ENCODE peak calls at places on chromosomes 7 and 10, in four cellular contexts. F is IMR-90, Y is mesendoderm, O is H1. I is an unnamed sample.

GRCh38 chr7:43757073-43757720 is 1.3 kb upstream of the BLVRA start:
- DNase-seq in F (no peak), Y (no peak), O (no peak), I (no peak)

GRCh38 chr10:89853796-89854195 is 152.4 kb downstream of the KIF20B start:
- DNase-seq in F (no peak), Y (peak), O (peak), I (peak)

GRCh38 chr7:71752171-71752935 is 620.4 kb downstream of the GALNT17 start:
- DNase-seq in F (no peak), Y (peak), O (peak), I (peak)

GRCh38 chr7:24948739-24949138 is 31.2 kb downstream of the OSBPL3 start:
- DNase-seq in F (no peak), Y (no peak), O (no peak), I (no peak)

GRCh38 chr10:90871279-90871760 is 454 bp upstream of the RPP30 start:
- DNase-seq in F (peak), Y (peak), O (no peak), I (peak)

GRCh38 chr10:88553116-88553752 is 29.9 kb downstream of the RNLS start:
- DNase-seq in F (peak), Y (peak), O (no peak), I (no peak)

GRCh38 chr7:41006591-41006990 is 696.3 kb downstream of the INHBA start:
- DNase-seq in F (peak), Y (peak), O (no peak), I (no peak)

GRCh38 chr7:100393233-100393905 is 20.1 kb downstream of the PILRA start:
- DNase-seq in F (no peak), Y (no peak), O (no peak), I (no peak)

GRCh38 chr7:19623676-19624075 is 85.2 kb downstream of the POLR1F start:
- DNase-seq in F (no peak), Y (no peak), O (no peak), I (no peak)

GRCh38 chr7:140059288-140060242 is 3.2 kb downstream of the PARP12 start:
- DNase-seq in F (peak), Y (no peak), O (no peak), I (no peak)

GRCh38 chr7:29878081-29878688 is 71.9 kb downstream of the WIPF3 start:
- DNase-seq in F (peak), Y (no peak), O (no peak), I (no peak)

GRCh38 chr7:9945131-9945530 is 1028.5 kb upstream of the PHF14 start:
- DNase-seq in F (no peak), Y (no peak), O (no peak), I (no peak)

GRCh38 chr10:126609566-126609965 is 60.9 kb downstream of the C10orf90 start:
- DNase-seq in F (no peak), Y (no peak), O (no peak), I (no peak)

GRCh38 chr10:119090968-119091367 is 10.4 kb upstream of the EIF3A start:
- DNase-seq in F (peak), Y (no peak), O (no peak), I (no peak)

GRCh38 chr7:128988372-128988771 is 50.6 kb downstream of the IRF5 start:
- DNase-seq in F (no peak), Y (no peak), O (no peak), I (no peak)

GRCh38 chr7:128989961-128990360 is 52.2 kb downstream of the IRF5 start:
- DNase-seq in F (peak), Y (no peak), O (no peak), I (no peak)

GRCh38 chr7:128997161-128997560 is 57.8 kb downstream of the TNPO3 start:
- DNase-seq in F (no peak), Y (no peak), O (no peak), I (no peak)

DNA sequence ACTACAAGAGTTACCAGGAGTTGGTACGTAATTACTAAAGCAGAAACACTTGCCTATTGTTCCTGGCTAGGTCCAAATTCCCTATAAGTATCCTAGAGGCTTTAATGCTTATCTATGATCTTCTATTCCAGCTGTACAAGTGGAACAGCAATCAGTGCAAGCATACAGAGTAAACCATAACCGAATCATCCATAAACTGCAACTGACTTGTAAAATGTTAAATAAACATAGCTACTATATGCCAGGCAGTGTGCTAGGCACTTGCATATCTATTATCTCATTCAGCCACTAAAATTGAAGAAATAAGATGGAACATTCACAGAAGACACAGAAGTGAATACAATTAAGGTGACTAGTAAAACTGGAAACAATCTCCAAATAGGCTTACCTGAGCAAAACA is 55.7 kb downstream of the IRF5 start:
- DNase-seq in F (no peak), Y (no peak), O (no peak), I (no peak)
- H3K56ac ChIP-seq in F (no peak), Y (no peak), O (no peak), I (no peak)

DNA sequence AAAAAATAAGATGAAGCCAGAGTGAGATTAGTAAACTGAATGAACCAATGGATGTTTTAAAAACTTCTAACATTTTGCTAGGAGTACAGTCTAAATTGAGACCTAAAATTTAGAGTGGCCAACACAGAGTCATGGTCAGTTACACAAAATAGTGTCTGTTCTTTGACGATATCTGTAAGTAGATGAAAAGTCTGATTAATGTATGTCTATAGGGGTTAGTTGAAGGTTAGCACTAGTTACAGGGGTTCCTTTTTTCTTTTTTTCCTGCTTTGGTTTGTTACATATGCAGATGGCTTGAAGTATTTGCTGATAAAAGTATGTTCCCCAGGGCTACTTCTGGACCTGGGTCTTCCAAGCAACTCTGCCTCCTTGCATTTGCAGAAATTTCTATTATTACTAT is 90.1 kb upstream of the MTPN start:
- DNase-seq in F (no peak), Y (no peak), O (no peak), I (no peak)
- H3K56ac ChIP-seq in F (no peak), Y (no peak), O (no peak), I (no peak)

DNA sequence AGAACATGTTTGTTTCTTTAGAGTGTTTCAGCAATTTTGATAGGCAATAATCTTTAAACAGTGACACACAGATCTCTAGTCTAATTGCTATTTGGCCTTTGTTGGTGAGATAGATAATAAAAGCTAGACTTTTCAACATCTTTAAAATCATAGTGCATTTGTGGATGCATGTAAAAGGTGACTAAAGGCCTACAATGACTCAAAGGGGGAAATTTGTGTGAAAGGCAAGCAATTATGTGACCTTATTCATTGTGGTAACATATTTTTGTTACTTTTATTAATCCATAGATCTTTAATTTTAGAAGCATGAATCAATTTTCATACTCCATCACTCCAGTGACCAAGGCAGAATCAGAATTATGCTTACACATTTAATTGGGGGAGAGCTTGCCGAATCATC is 299.7 kb downstream of the DGKB start:
- DNase-seq in F (no peak), Y (no peak), O (no peak), I (no peak)
- H3K56ac ChIP-seq in F (no peak), Y (no peak), O (no peak), I (no peak)

DNA sequence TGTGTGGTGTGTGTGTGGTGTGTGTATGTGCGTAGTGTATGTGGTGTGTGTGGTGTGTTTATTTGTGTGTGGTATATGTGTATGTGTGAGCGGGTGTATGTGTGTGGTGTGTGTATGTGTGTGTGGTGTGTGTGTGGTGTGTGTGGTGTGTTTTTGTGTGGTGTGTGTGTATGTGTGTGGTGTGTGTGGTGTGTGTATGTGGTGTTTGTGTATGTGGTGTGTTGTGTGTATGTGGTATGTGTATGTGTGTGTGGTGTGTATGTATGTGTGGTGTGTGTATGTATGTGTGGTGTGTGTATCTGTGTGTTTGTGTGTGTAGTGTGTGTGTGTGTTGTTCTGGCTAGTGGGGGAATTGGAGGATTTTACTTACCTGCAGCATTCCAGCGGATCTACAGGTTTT is 427.4 kb downstream of the PAXIP1 start:
- DNase-seq in F (no peak), Y (peak), O (no peak), I (no peak)
- H3K56ac ChIP-seq in F (no peak), Y (no peak), O (peak), I (no peak)

GRCh38 chr10:121490906-121491519 is 107.2 kb downstream of the FGFR2 start:
- DNase-seq in F (no peak), Y (no peak), O (no peak), I (no peak)
- H3K56ac ChIP-seq in F (no peak), Y (no peak), O (no peak), I (no peak)

DNA sequence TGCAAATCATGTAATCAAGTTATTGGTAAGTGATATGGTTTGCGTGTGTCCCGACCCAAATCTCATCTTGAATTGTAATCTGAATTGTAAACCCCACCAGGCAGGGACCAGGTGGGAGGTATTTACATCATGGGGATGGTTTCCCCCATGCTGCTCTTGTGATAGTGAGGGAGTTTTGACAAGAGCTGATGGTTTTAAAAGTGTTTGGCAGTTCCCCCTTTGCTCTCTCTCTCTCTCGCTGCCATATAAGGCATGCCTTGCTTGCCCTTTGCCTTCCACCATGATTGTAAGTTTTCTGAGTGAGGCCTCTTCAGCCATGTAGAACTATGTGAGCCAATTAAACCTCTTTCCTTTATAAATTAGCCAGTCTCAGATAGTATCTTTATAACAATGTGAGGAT is 302.6 kb downstream of the THSD7A start:
- DNase-seq in F (no peak), Y (peak), O (no peak), I (no peak)
- H3K56ac ChIP-seq in F (no peak), Y (no peak), O (no peak), I (no peak)

I was measured in H9.